ENCODE peak calls at places on chromosomes 5 and 9, in six cellular contexts. One of them, this sample, is unnamed.

GRCh38 chr5:157613385-157614245 is 38.0 kb upstream of the ADAM19 start:
- DNase-seq in K562: no peak
- DNase-seq in H1: no peak
- DNase-seq in GM12892: no peak
- DNase-seq in SK-N-SH: no peak
- DNase-seq in HepG2: no peak
- DNase-seq in this sample: no peak

GRCh38 chr5:171535162-171535561 is 115.7 kb downstream of the FGF18 start:
- DNase-seq in K562: no peak
- DNase-seq in GM12892: no peak
- DNase-seq in HepG2: no peak
- DNase-seq in H1: peak
- DNase-seq in SK-N-SH: no peak
- DNase-seq in this sample: no peak

GRCh38 chr5:58259685-58260152 is 200.2 kb downstream of the PLK2 start:
- DNase-seq in H1: no peak
- DNase-seq in HepG2: peak
- DNase-seq in SK-N-SH: no peak
- DNase-seq in K562: no peak
- DNase-seq in GM12892: no peak
- DNase-seq in this sample: no peak

GRCh38 chr9:118693645-118694044 is 675.6 kb downstream of the BRINP1 start:
- DNase-seq in SK-N-SH: no peak
- DNase-seq in HepG2: no peak
- DNase-seq in GM12892: no peak
- DNase-seq in H1: no peak
- DNase-seq in K562: no peak
- DNase-seq in this sample: no peak

GRCh38 chr5:180718810-180719453 is 20.9 kb downstream of the OR2Y1 start:
- DNase-seq in HepG2: peak
- DNase-seq in SK-N-SH: peak
- DNase-seq in GM12892: no peak
- DNase-seq in H1: no peak
- DNase-seq in K562: peak
- DNase-seq in this sample: no peak

GRCh38 chr9:121199921-121200320 is 1.7 kb downstream of the RAB14 start:
- DNase-seq in K562: no peak
- DNase-seq in SK-N-SH: no peak
- DNase-seq in GM12892: no peak
- DNase-seq in HepG2: no peak
- DNase-seq in H1: no peak
- DNase-seq in this sample: no peak

GRCh38 chr5:124593952-124594351 is 152.5 kb downstream of the ZNF608 start:
- DNase-seq in GM12892: no peak
- DNase-seq in HepG2: no peak
- DNase-seq in K562: no peak
- DNase-seq in H1: no peak
- DNase-seq in SK-N-SH: no peak
- DNase-seq in this sample: no peak

GRCh38 chr9:14221558-14221957 is 92.4 kb downstream of the NFIB start:
- DNase-seq in HepG2: peak
- DNase-seq in GM12892: no peak
- DNase-seq in H1: no peak
- DNase-seq in K562: no peak
- DNase-seq in SK-N-SH: no peak
- DNase-seq in this sample: no peak

GRCh38 chr9:134007150-134007549 is 15.0 kb upstream of the VAV2 start:
- DNase-seq in H1: no peak
- DNase-seq in GM12892: no peak
- DNase-seq in SK-N-SH: peak
- DNase-seq in HepG2: no peak
- DNase-seq in K562: no peak
- DNase-seq in this sample: no peak

GRCh38 chr5:6551287-6551954 is 81.4 kb downstream of the NSUN2 start:
- DNase-seq in SK-N-SH: no peak
- DNase-seq in GM12892: no peak
- DNase-seq in K562: no peak
- DNase-seq in HepG2: no peak
- DNase-seq in H1: no peak
- DNase-seq in this sample: no peak

GRCh38 chr9:8651830-8652229 is 852.3 kb upstream of the DMAC1 start:
- DNase-seq in HepG2: no peak
- DNase-seq in H1: no peak
- DNase-seq in SK-N-SH: no peak
- DNase-seq in K562: no peak
- DNase-seq in GM12892: no peak
- DNase-seq in this sample: no peak

GRCh38 chr9:91253488-91253887 is 108.2 kb downstream of the AUH start:
- DNase-seq in K562: peak
- DNase-seq in GM12892: no peak
- DNase-seq in H1: no peak
- DNase-seq in SK-N-SH: no peak
- DNase-seq in HepG2: peak
- DNase-seq in this sample: no peak

GRCh38 chr9:73179594-73179993 is 27.9 kb downstream of the ANXA1 start:
- DNase-seq in K562: no peak
- DNase-seq in H1: no peak
- DNase-seq in SK-N-SH: no peak
- DNase-seq in HepG2: no peak
- DNase-seq in GM12892: no peak
- DNase-seq in this sample: no peak

GRCh38 chr5:126481243-126481642 is 58.0 kb downstream of the GRAMD2B start:
- DNase-seq in K562: no peak
- DNase-seq in GM12892: no peak
- DNase-seq in SK-N-SH: no peak
- DNase-seq in H1: no peak
- DNase-seq in HepG2: no peak
- DNase-seq in this sample: no peak

GRCh38 chr5:137186759-137187461 is 312.2 kb downstream of the SPOCK1 start:
- DNase-seq in SK-N-SH: no peak
- DNase-seq in K562: no peak
- DNase-seq in GM12892: no peak
- DNase-seq in HepG2: no peak
- DNase-seq in H1: no peak
- DNase-seq in this sample: no peak

GRCh38 chr9:33198163-33198562 is 31.0 kb upstream of the B4GALT1 start:
- DNase-seq in SK-N-SH: no peak
- DNase-seq in GM12892: no peak
- DNase-seq in HepG2: no peak
- DNase-seq in K562: no peak
- DNase-seq in H1: no peak
- DNase-seq in this sample: no peak

GRCh38 chr5:172180936-172181335 is 7.1 kb downstream of the STK10 start:
- DNase-seq in HepG2: no peak
- DNase-seq in H1: no peak
- DNase-seq in GM12892: no peak
- DNase-seq in SK-N-SH: no peak
- DNase-seq in K562: no peak
- DNase-seq in this sample: no peak

GRCh38 chr5:152844713-152845112 is 439.6 kb upstream of the NMUR2 start:
- DNase-seq in HepG2: no peak
- DNase-seq in H1: no peak
- DNase-seq in K562: no peak
- DNase-seq in SK-N-SH: no peak
- DNase-seq in GM12892: no peak
- DNase-seq in this sample: no peak

GRCh38 chr5:65141487-65141886 is 340.2 kb downstream of the ADAMTS6 start:
- DNase-seq in H1: no peak
- DNase-seq in GM12892: no peak
- DNase-seq in HepG2: no peak
- DNase-seq in SK-N-SH: no peak
- DNase-seq in K562: no peak
- DNase-seq in this sample: no peak

GRCh38 chr9:123640792-123641222 is 284.8 kb downstream of the CRB2 start:
- DNase-seq in K562: no peak
- DNase-seq in H1: no peak
- DNase-seq in HepG2: no peak
- DNase-seq in GM12892: no peak
- DNase-seq in SK-N-SH: no peak
- DNase-seq in this sample: no peak

GRCh38 chr9:127333326-127334064 is 63.5 kb upstream of the SLC2A8 start:
- DNase-seq in SK-N-SH: no peak
- DNase-seq in K562: no peak
- DNase-seq in H1: no peak
- DNase-seq in GM12892: no peak
- DNase-seq in HepG2: no peak
- DNase-seq in this sample: no peak

GRCh38 chr5:123752576-123752975 is 240.6 kb downstream of the CSNK1G3 start:
- DNase-seq in H1: no peak
- DNase-seq in SK-N-SH: no peak
- DNase-seq in HepG2: no peak
- DNase-seq in K562: no peak
- DNase-seq in GM12892: no peak
- DNase-seq in this sample: no peak

GRCh38 chr5:74085782-74086181 is 459.8 kb downstream of the ARHGEF28 start:
- DNase-seq in SK-N-SH: no peak
- DNase-seq in H1: no peak
- DNase-seq in HepG2: no peak
- DNase-seq in GM12892: no peak
- DNase-seq in K562: no peak
- DNase-seq in this sample: no peak

GRCh38 chr9:34809504-34810186 is 99.7 kb upstream of the CCL21 start:
- DNase-seq in SK-N-SH: peak
- DNase-seq in H1: peak
- DNase-seq in GM12892: no peak
- DNase-seq in HepG2: no peak
- DNase-seq in K562: peak
- DNase-seq in this sample: no peak

DNA sequence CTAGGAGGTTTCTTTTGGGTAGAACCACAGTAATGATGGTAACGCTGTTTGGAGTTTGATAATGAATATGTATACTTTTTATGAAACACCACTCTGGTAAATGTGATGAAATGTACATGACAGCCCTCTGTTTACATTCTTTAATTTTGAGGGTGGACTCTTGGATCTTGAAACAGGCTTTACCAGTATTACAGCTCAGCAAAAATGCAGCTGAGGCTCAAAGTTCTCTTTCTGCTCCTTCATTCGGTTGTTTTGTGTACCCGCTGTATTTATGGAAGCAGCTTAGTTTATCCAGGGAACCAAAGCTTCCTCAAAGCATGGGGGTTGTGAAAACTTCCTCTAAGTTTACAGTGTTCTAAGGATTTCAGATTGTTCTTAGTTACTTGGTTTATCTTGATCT is 11.1 kb downstream of the GAPVD1 start:
- DNase-seq in SK-N-SH: no peak
- DNase-seq in K562: no peak
- DNase-seq in GM12892: no peak
- DNase-seq in H1: no peak
- DNase-seq in HepG2: peak
- DNase-seq in this sample: no peak
- TF ChIP-seq POLR2AphosphoS5 in SK-N-SH: no peak
- TF ChIP-seq POLR2AphosphoS5 in K562: no peak
- TF ChIP-seq POLR2AphosphoS5 in GM12892: no peak
- TF ChIP-seq POLR2AphosphoS5 in H1: no peak
- TF ChIP-seq POLR2AphosphoS5 in HepG2: no peak
- TF ChIP-seq POLR2AphosphoS5 in this sample: no peak

GRCh38 chr9:113898151-113898550 is 22.0 kb downstream of the ZNF618 start:
- DNase-seq in H1: no peak
- DNase-seq in SK-N-SH: no peak
- DNase-seq in HepG2: no peak
- DNase-seq in GM12892: no peak
- DNase-seq in K562: no peak
- DNase-seq in this sample: no peak
- TF ChIP-seq TAF1 in H1: no peak
- TF ChIP-seq TAF1 in SK-N-SH: no peak
- TF ChIP-seq TAF1 in HepG2: no peak
- TF ChIP-seq TAF1 in GM12892: no peak
- TF ChIP-seq TAF1 in K562: no peak
- TF ChIP-seq TAF1 in this sample: no peak

DNA sequence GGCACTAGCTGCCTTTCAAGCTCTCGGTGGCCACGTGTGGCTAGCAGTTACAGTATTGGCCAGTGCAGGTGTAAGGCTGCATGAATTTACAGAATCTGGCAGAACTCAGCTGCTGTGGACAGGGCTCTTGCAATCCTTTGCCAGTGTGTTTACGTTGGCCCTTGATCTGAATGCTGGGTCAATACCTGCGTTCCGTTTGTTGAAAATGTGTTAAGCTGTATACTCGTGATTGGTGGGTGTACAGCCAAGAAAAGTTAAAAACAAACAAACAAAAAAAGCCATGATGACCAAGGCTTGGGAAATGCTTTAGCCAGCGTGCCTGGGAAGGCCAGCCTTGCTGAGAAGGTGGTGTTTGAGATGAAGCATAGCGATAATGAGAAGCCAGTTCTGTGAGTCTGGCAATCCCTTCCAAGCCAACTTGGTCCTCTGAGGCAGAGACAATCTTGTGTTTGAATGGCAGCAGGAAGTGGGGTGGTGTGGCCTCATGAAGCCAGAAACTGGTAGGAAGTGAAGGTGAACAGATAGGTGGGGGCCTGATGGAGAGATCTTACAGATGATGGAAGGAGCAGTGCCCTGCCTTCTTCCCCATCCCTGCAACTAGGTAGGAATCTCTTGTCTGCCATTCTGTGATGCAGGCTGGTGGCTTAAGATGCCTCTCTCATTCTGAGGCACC is 820 bp upstream of the CFAP90 start:
- DNase-seq in H1: no peak
- DNase-seq in GM12892: no peak
- DNase-seq in SK-N-SH: no peak
- DNase-seq in HepG2: peak
- DNase-seq in K562: no peak
- DNase-seq in this sample: no peak
- TF ChIP-seq POLR2AphosphoS5 in H1: no peak
- TF ChIP-seq POLR2AphosphoS5 in GM12892: no peak
- TF ChIP-seq POLR2AphosphoS5 in SK-N-SH: no peak
- TF ChIP-seq POLR2AphosphoS5 in HepG2: no peak
- TF ChIP-seq POLR2AphosphoS5 in K562: no peak
- TF ChIP-seq POLR2AphosphoS5 in this sample: no peak

DNA sequence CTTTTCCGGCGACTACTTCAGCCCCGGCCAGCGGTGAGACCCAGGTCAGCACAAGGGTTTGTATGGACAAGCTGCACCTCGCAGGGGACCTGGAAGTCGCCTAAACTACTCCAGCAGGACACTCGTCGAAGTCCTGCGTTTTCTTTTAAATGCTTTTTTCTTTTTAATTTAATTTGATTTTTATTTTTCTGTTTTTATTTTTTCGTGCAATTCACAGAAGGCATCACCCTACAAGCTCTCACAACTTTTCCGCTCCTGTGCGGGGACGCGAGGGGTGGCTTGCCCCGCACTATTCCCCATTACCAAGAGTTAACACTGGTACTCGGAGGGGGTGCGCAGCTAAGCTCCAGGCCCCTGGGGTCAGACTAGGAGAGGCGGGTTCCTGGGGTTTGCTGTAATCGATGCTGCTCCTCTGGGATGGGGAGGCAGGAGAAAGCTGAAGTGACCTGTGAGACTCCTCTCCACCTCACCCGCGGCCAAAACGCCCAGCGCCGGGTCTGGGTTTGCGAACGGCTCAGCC is 1.3 kb downstream of the EDIL3 start:
- DNase-seq in SK-N-SH: no peak
- DNase-seq in GM12892: no peak
- DNase-seq in K562: no peak
- DNase-seq in HepG2: no peak
- DNase-seq in H1: no peak
- DNase-seq in this sample: no peak
- TF ChIP-seq TAF1 in SK-N-SH: no peak
- TF ChIP-seq TAF1 in GM12892: no peak
- TF ChIP-seq TAF1 in K562: no peak
- TF ChIP-seq TAF1 in HepG2: no peak
- TF ChIP-seq TAF1 in H1: no peak
- TF ChIP-seq TAF1 in this sample: no peak

This sample was measured in GM12891.